ENCODE peak calls at places on chromosomes 7 and 10, in four cellular contexts. M, H, O and E are unnamed samples.

GRCh38 chr7:25361388-25361787 is 133.1 kb upstream of the NPVF start:
- DNase-seq in M (no peak), H (no peak), O (no peak), E (no peak)

GRCh38 chr10:90458054-90458453 is 399.8 kb downstream of the HTR7 start:
- DNase-seq in M (no peak), H (no peak), O (no peak), E (no peak)

GRCh38 chr10:91653214-91653875 is 20.5 kb upstream of the PPP1R3C start:
- DNase-seq in M (no peak), H (peak), O (no peak), E (no peak)

GRCh38 chr7:5699951-5700384 is 81.5 kb downstream of the RNF216 start:
- DNase-seq in M (no peak), H (peak), O (peak), E (no peak)

GRCh38 chr10:30373596-30374327 is 24.7 kb upstream of the MTPAP start:
- DNase-seq in M (no peak), H (no peak), O (peak), E (no peak)

GRCh38 chr7:30913821-30914515 is 2.3 kb downstream of the AQP1 start:
- DNase-seq in M (no peak), H (no peak), O (no peak), E (peak)

GRCh38 chr7:34486371-34486770 is 171.6 kb upstream of the NPSR1 start:
- DNase-seq in M (no peak), H (no peak), O (no peak), E (no peak)

GRCh38 chr10:66246177-66246576 is 679.7 kb upstream of the LRRTM3 start:
- DNase-seq in M (no peak), H (no peak), O (no peak), E (no peak)

GRCh38 chr7:149719050-149719899 is 54.1 kb downstream of the ZNF467 start:
- DNase-seq in M (peak), H (peak), O (no peak), E (no peak)

GRCh38 chr10:13690281-13690825 is 103.6 kb downstream of the PRPF18 start:
- DNase-seq in M (no peak), H (peak), O (no peak), E (no peak)

GRCh38 chr10:118407742-118408141 is 65.6 kb upstream of the FAM204A start:
- DNase-seq in M (no peak), H (no peak), O (no peak), E (no peak)

GRCh38 chr7:64882341-64883112 is 20.5 kb upstream of the ZNF273 start:
- DNase-seq in M (peak), H (no peak), O (no peak), E (no peak)

GRCh38 chr7:42156541-42156865 is 80.5 kb downstream of the GLI3 start:
- DNase-seq in M (no peak), H (no peak), O (no peak), E (no peak)

GRCh38 chr7:90749774-90750173 is 153.7 kb downstream of the CDK14 start:
- DNase-seq in M (no peak), H (no peak), O (no peak), E (no peak)

GRCh38 chr7:26657139-26657753 is 207.1 kb downstream of the SKAP2 start:
- DNase-seq in M (no peak), H (no peak), O (no peak), E (no peak)

GRCh38 chr7:107043916-107044346 is 574 bp upstream of the PRKAR2B start:
- DNase-seq in M (no peak), H (no peak), O (no peak), E (no peak)

GRCh38 chr7:71785216-71785615 is 626.9 kb downstream of the CALN1 start:
- DNase-seq in M (no peak), H (no peak), O (no peak), E (no peak)

GRCh38 chr7:105389090-105389650 is 449 bp upstream of the SRPK2 start:
- DNase-seq in M (no peak), H (peak), O (peak), E (peak)

GRCh38 chr7:158325530-158326381 is 261.9 kb downstream of the PTPRN2 start:
- DNase-seq in M (peak), H (no peak), O (no peak), E (peak)

GRCh38 chr10:51073461-51074237 is 638 bp upstream of the PRKG1 start:
- DNase-seq in M (no peak), H (no peak), O (no peak), E (peak)

GRCh38 chr7:85156661-85157213 is 30.1 kb downstream of the SEMA3D start:
- DNase-seq in M (no peak), H (no peak), O (no peak), E (no peak)

GRCh38 chr7:47380325-47381131 is 201.4 kb downstream of the TNS3 start:
- DNase-seq in M (no peak), H (peak), O (no peak), E (no peak)

GRCh38 chr7:23604296-23604640 is 7.1 kb downstream of the CCDC126 start:
- DNase-seq in M (no peak), H (no peak), O (no peak), E (no peak)

GRCh38 chr7:42605800-42606199 is 306.1 kb downstream of the C7orf25 start:
- DNase-seq in M (no peak), H (peak), O (no peak), E (no peak)

GRCh38 chr7:91357929-91358328 is 93.7 kb downstream of the FZD1 start:
- DNase-seq in M (no peak), H (no peak), O (no peak), E (no peak)

GRCh38 chr10:81177651-81178244 is 640.0 kb downstream of the SH2D4B start:
- DNase-seq in M (no peak), H (no peak), O (no peak), E (no peak)

GRCh38 chr10:91220954-91221696 is 662 bp downstream of the PCGF5 start:
- DNase-seq in M (no peak), H (peak), O (no peak), E (peak)

GRCh38 chr10:129956285-129956649 is 7.8 kb downstream of the EBF3 start:
- DNase-seq in M (no peak), H (no peak), O (no peak), E (no peak)

GRCh38 chr7:24903559-24903958 is 76.4 kb downstream of the OSBPL3 start:
- DNase-seq in M (no peak), H (no peak), O (no peak), E (no peak)

GRCh38 chr7:129882531-129882930 is 70.2 kb downstream of the UBE2H start:
- DNase-seq in M (no peak), H (no peak), O (no peak), E (no peak)

GRCh38 chr7:65846008-65846570 is 26.8 kb upstream of the VKORC1L1 start:
- DNase-seq in M (no peak), H (no peak), O (no peak), E (peak)

GRCh38 chr7:2096692-2097380 is 135.9 kb downstream of the MAD1L1 start:
- DNase-seq in M (no peak), H (no peak), O (no peak), E (no peak)

GRCh38 chr10:124798364-124798763 is 3.3 kb upstream of the ABRAXAS2 start:
- DNase-seq in M (no peak), H (no peak), O (no peak), E (no peak)

GRCh38 chr10:127275793-127276415 is 79.5 kb upstream of the INSYN2A start:
- DNase-seq in M (no peak), H (no peak), O (no peak), E (no peak)

GRCh38 chr7:83468251-83468739 is 180.6 kb downstream of the SEMA3E start:
- DNase-seq in M (peak), H (peak), O (peak), E (peak)

GRCh38 chr7:22255834-22256233 is 101.1 kb downstream of the RAPGEF5 start:
- DNase-seq in M (no peak), H (no peak), O (no peak), E (no peak)

GRCh38 chr7:167976-168791 is 24.2 kb upstream of the FAM20C start:
- DNase-seq in M (no peak), H (no peak), O (no peak), E (peak)

GRCh38 chr10:131899695-131900349 is 986 bp upstream of the PPP2R2D start:
- DNase-seq in M (no peak), H (no peak), O (no peak), E (no peak)
- TF ChIP-seq CTCF in M (no peak), H (no peak), O (no peak), E (no peak)

DNA sequence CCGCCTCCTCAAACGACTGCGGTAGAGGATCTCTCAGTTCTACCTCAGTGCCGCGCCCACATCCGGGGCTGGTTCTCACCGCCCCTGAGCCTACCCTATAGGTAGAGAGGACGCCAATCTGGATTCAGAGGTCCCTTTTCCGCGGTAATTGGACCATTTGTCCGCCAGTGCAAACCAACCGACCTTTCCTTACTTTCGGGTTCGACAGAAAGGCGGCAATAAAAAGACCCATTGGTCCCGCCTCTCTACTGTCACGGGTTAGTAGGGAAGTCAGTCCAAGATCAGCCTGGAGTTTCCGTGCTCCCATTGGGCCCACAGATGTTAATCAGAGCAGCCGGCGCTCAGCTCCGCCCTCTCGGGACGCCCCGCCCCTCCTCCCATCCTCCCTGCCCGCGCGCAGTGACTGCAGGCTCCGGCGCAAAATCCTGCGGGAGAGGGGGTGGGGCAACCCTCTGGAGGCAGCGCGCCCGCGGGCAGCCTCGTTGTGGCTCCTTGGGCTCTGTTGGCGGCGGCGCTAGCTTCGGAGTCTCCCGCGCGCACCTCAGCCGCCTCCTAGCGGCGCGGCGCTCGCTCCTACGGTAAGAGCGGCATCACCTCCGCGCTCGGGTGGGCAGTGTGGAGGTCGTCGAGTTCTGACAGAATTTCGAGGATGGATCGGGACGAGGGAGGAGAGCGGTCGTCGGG is at the start of the genes PHTF2 and TMEM60:
- DNase-seq in M (peak), H (peak), O (peak), E (peak)
- TF ChIP-seq CTCF in M (peak), H (peak), O (peak), E (no peak)

DNA sequence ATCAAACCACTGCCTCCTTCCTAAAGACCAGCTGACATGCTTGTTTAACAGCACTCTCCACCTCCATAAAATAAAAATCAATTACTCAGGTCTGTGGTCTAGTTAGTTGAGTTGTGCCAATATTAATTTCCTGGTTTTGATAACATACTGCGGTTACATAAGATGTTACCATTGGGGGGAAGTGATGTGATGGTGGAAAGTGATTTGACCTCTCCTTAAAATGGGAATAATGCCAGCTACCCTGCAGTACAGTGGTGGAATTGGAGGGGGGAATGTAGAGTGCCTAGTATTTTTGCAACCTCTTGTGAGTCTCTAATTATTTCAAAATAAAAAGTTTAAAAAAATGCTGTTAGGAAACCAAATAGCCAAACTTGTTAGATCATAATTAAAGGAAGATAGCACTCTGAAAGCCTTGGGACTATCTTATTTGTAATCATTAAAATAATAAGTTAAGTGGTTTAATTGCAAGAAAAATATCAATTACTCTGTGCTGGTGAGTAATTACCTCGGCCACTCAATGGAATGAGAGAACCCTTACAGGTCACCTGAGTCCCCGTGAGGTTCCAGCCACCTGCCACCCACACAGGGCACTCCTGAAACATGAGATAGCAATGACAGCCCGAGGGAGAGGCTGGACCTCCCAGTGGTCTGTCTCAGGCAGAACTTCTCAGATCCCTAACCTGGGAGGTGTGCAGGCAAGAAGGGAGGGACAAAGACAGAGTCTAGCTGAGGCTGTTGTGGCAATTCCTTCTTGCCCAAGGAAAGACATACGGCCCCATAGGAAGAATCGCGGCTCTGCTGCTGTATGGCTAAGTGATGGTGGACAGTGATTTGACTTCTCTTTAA is 94.1 kb downstream of the SH3PXD2A start:
- DNase-seq in M (no peak), H (peak), O (no peak), E (no peak)
- TF ChIP-seq CTCF in M (no peak), H (no peak), O (no peak), E (no peak)

GRCh38 chr7:51031216-51031615 is 248.5 kb upstream of the GRB10 start:
- DNase-seq in M (no peak), H (no peak), O (no peak), E (no peak)
- TF ChIP-seq CTCF in M (no peak), H (no peak), O (no peak), E (no peak)

DNA sequence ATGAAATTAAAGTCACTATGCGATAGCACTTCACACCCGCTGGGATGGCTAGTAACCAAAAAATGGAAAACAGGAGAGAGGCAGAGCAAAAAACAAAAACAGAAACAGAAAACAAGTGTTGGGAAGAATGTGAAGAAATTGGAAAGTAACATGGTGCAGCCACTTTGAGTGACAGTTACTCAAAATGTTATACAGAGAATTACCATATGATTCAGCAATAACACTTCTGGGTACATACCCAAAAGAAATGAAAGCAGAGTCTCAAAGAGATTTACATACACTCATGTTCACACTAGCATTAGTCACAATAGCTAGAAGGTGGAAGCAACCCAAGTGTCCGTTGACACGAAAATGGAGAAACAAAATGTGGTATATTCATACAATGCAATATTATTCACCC is 88.6 kb upstream of the KCNIP2 start:
- DNase-seq in M (no peak), H (no peak), O (no peak), E (no peak)
- TF ChIP-seq CTCF in M (no peak), H (no peak), O (no peak), E (no peak)

DNA sequence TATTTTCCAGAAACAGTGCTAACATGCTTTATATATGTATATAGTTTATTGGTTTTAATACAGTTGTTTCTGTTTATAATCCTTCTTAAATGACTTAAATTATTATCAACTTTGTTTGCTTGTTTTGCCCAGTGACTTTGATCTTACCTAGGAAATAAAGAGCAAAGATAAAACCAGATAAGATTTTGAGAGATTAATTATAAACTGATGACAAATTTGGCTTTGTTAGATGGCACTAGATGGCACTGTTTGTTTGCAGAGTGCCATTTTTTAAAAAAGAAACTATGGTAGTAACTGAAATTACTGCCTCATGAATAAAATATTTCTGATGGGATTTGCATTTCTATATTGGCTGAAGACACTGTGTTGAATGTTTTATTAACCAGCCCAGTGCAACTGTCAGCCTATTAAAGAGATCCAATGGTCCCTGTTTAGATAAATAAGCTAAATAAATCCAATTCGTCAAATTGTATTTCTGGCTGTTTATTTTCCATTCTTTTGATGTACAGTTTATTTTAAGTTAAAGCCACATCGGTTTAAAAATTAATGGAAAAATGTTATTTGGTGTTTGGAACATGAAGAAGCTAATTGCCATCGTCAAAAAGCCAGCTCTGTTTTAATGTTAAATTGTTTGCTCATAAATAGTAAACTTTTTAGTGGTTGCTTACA is 28.7 kb downstream of the VTI1A start:
- DNase-seq in M (no peak), H (peak), O (no peak), E (no peak)
- TF ChIP-seq CTCF in M (no peak), H (peak), O (peak), E (no peak)

GRCh38 chr7:27918503-27918902 is 178.5 kb downstream of the TAX1BP1 start:
- DNase-seq in M (no peak), H (no peak), O (no peak), E (no peak)

GRCh38 chr7:27922907-27923306 is 182.9 kb downstream of the TAX1BP1 start:
- DNase-seq in M (no peak), H (no peak), O (peak), E (no peak)

GRCh38 chr7:27923308-27923980 is 183.5 kb downstream of the TAX1BP1 start:
- DNase-seq in M (peak), H (no peak), O (no peak), E (no peak)

GRCh38 chr7:27920281-27920946 is 180.5 kb downstream of the TAX1BP1 start:
- DNase-seq in M (no peak), H (no peak), O (no peak), E (no peak)

GRCh38 chr7:27921081-27921836 is 181.3 kb downstream of the TAX1BP1 start:
- DNase-seq in M (no peak), H (peak), O (no peak), E (peak)
- TF ChIP-seq CTCF in M (no peak), H (peak), O (peak), E (peak)

DNA sequence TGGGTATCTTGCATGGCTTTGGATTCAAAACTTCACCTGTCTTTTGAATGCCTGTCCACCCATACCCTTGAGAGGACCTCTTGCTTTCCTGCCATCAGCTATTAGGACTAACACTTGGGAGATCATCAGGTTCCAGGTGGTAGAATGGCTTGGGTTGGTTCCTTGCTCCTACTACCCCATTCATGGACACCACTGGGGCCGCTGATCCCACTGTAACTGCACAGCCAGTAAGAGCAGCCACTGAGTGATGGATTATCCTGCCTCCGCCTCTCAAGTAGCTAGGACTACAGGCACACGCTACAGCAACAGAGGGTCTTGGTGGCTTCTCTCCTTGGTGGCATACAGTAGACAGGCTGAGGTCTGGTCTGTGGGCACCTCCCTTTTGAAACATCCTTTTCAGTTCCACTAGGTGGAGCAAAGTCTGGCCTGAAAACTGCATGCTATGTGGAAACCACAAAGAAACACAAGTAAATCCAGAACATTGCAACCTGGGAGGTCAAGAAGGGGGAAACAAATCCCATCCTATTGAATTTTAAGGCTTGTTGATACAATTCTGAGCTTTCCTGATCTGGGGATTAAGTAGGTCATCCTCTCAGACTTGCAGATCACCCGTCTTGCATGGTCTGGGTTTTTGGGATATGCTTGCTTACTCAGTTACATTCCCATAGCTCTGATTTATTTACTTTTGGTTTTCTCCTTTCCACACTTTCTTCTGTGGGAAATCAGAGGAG is 9.4 kb downstream of the WBP1L start:
- DNase-seq in M (peak), H (peak), O (no peak), E (no peak)
- TF ChIP-seq CTCF in M (peak), H (peak), O (peak), E (no peak)

DNA sequence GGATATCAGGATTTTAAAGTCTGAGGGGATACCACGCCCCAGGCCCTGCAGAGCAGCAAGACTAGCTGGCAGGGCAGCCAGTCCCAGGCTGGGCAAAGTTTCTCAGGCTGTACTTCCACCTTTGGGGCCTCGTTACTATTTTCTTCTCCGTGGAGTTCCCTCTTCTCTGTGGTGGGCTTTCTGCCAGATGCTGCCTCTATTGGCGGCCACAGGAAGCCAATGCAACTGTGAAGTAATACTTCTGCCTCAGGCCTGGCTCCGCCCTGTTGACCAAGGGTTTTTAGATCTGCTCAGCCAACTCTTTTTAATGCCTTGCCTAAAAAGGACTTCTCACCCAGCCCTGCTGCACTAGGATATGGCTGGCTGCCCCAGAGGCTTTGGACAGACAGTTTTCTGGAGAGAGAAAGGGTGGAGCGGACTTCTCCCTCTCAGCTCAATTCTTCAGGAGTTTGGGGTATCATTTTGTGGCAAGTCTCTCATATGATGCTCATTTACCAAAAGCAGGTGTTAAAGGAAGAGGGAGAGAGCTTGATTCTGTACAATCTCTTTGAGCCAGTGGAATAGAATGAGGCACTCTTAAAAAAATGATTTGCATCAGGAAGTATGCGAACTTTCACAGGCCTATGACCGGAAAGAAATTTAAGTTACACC is 67.4 kb downstream of the HHEX start:
- DNase-seq in M (peak), H (peak), O (peak), E (peak)
- TF ChIP-seq CTCF in M (no peak), H (no peak), O (peak), E (no peak)